ENCODE peak calls at places on chromosomes 5 and 9, in seven cellular contexts. Y, X, E, T, I, S and M are unnamed samples.

GRCh38 chr5:28400076-28400475 is 1361.7 kb upstream of the CDH9 start:
- DNase-seq in Y (no peak), X (no peak), E (no peak), T (no peak), I (no peak), S (no peak), M (no peak)

GRCh38 chr5:72622152-72622760 is 115.0 kb upstream of the ZNF366 start:
- DNase-seq in Y (no peak), X (no peak), E (no peak), T (no peak), I (no peak), S (no peak), M (no peak)

GRCh38 chr5:135591277-135591676 is 12.5 kb upstream of the CXCL14 start:
- DNase-seq in Y (no peak), X (no peak), E (no peak), T (no peak), I (no peak), S (no peak), M (no peak)

GRCh38 chr5:73305386-73305785 is 132.4 kb downstream of the TMEM174 start:
- DNase-seq in Y (no peak), X (no peak), E (no peak), T (no peak), I (no peak), S (no peak), M (no peak)

GRCh38 chr9:133640580-133641395 is 4.6 kb downstream of the DBH start:
- DNase-seq in Y (no peak), X (no peak), E (no peak), T (no peak), I (no peak), S (no peak), M (no peak)

GRCh38 chr9:97332993-97333392 is 25.5 kb downstream of the CCDC180 start:
- DNase-seq in Y (no peak), X (no peak), E (no peak), T (no peak), I (no peak), S (no peak), M (no peak)

GRCh38 chr9:107691649-107692048 is 202.1 kb upstream of the KLF4 start:
- DNase-seq in Y (no peak), X (no peak), E (no peak), T (no peak), I (no peak), S (no peak), M (no peak)

GRCh38 chr5:134545070-134545868 is 19.8 kb downstream of the JADE2 start:
- DNase-seq in Y (no peak), X (no peak), E (no peak), T (no peak), I (no peak), S (peak), M (no peak)

GRCh38 chr5:152593388-152593787 is 188.3 kb upstream of the NMUR2 start:
- DNase-seq in Y (no peak), X (no peak), E (no peak), T (no peak), I (no peak), S (no peak), M (no peak)

GRCh38 chr5:91244380-91245073 is 138.6 kb downstream of the ARRDC3 start:
- DNase-seq in Y (no peak), X (no peak), E (no peak), T (no peak), I (no peak), S (no peak), M (no peak)

GRCh38 chr9:18666987-18667772 is 193.2 kb downstream of the ADAMTSL1 start:
- DNase-seq in Y (peak), X (no peak), E (peak), T (no peak), I (no peak), S (no peak), M (peak)

GRCh38 chr9:78278177-78278777 is 18.6 kb upstream of the PSAT1 start:
- DNase-seq in Y (peak), X (no peak), E (no peak), T (no peak), I (no peak), S (no peak), M (peak)

GRCh38 chr9:23887781-23888180 is 61.7 kb upstream of the ELAVL2 start:
- DNase-seq in Y (no peak), X (no peak), E (no peak), T (no peak), I (no peak), S (no peak), M (no peak)

GRCh38 chr5:136563489-136563888 is 198.1 kb upstream of the TRPC7 start:
- DNase-seq in Y (no peak), X (no peak), E (no peak), T (no peak), I (no peak), S (no peak), M (no peak)

GRCh38 chr9:88503101-88503844 is 31.7 kb upstream of the NXNL2 start:
- DNase-seq in Y (no peak), X (no peak), E (no peak), T (no peak), I (no peak), S (no peak), M (no peak)

GRCh38 chr9:109166771-109167601 is at the start of gene FRRS1L:
- DNase-seq in Y (no peak), X (no peak), E (no peak), T (no peak), I (no peak), S (no peak), M (no peak)

GRCh38 chr5:120419110-120419509 is 45.0 kb upstream of the PRR16 start:
- DNase-seq in Y (no peak), X (no peak), E (no peak), T (no peak), I (no peak), S (no peak), M (peak)

GRCh38 chr5:152514827-152515397 is 109.8 kb upstream of the NMUR2 start:
- DNase-seq in Y (peak), X (no peak), E (no peak), T (no peak), I (no peak), S (no peak), M (peak)

GRCh38 chr5:172791726-172792445 is 20.9 kb upstream of the DUSP1 start:
- DNase-seq in Y (peak), X (no peak), E (no peak), T (no peak), I (peak), S (no peak), M (no peak)

GRCh38 chr9:110278080-110278707 is 21.9 kb upstream of the TXN start:
- DNase-seq in Y (peak), X (no peak), E (no peak), T (no peak), I (no peak), S (no peak), M (no peak)

DNA sequence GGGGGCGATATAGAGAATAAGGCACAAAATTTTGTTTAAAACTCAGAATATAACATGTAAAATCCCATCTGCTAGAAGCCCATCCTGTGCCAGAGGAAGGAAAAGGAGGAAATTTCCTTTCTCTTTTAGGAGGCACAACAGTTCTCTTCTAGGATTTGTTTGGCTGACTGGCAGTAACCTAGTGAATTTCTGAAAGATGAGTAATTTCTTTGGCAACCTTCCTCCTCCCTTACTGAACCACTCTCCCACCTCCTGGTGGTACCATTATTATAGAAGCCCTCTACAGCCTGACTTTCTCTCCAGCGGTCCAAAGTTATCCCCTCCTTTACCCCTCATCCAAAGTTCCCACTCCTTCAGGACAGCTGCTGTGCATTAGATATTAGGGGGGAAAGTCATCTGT is 18.3 kb downstream of the MOCS2 start:
- DNase-seq in Y (peak), X (no peak), E (peak), T (no peak), I (no peak), S (no peak), M (peak)
- TF ChIP-seq CTCF in Y (no peak), X (no peak), E (peak), T (no peak), I (no peak), S (no peak), M (peak)

GRCh38 chr9:5486988-5487387 is 23.3 kb upstream of the PDCD1LG2 start:
- DNase-seq in Y (no peak), X (no peak), E (no peak), T (no peak), I (no peak), S (no peak), M (no peak)
- TF ChIP-seq CTCF in Y (no peak), X (no peak), E (no peak), T (no peak), I (no peak), S (no peak), M (no peak)

GRCh38 chr9:95071450-95071849 is 246.1 kb downstream of the FANCC start:
- DNase-seq in Y (no peak), X (no peak), E (no peak), T (no peak), I (no peak), S (no peak), M (no peak)

GRCh38 chr9:95071925-95072324 is 245.6 kb downstream of the FANCC start:
- DNase-seq in Y (no peak), X (no peak), E (no peak), T (no peak), I (no peak), S (no peak), M (no peak)

GRCh38 chr9:95067888-95068287 is 249.6 kb downstream of the FANCC start:
- DNase-seq in Y (no peak), X (no peak), E (no peak), T (no peak), I (no peak), S (no peak), M (no peak)

GRCh38 chr9:95073042-95073607 is 244.4 kb downstream of the FANCC start:
- DNase-seq in Y (no peak), X (no peak), E (no peak), T (no peak), I (no peak), S (no peak), M (no peak)

DNA sequence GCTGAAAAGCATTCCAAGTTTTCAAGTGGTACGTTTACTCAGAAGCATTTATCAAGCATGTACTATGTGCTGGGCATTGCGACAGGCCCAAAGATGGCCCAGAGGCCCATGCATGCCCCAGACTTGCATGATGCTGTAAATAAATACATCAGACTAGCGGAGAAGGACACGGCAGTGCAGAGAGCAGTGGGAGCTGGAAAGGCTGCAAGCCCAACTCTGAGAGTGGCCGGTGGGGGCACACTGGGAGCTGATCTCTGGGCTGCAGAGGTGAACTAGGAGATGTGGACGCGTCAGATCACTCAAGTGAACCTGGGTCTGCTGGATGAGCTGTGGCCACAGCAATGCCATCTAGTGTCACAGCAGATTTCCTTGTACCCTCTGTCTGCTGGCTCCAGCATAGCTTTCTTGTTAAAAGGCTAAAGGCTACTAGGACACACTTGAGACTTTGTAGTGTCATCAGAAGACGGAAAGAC is 246.9 kb downstream of the FANCC start:
- DNase-seq in Y (no peak), X (no peak), E (no peak), T (no peak), I (no peak), S (no peak), M (no peak)
- TF ChIP-seq CTCF in Y (no peak), X (no peak), E (no peak), T (no peak), I (no peak), S (no peak), M (no peak)

DNA sequence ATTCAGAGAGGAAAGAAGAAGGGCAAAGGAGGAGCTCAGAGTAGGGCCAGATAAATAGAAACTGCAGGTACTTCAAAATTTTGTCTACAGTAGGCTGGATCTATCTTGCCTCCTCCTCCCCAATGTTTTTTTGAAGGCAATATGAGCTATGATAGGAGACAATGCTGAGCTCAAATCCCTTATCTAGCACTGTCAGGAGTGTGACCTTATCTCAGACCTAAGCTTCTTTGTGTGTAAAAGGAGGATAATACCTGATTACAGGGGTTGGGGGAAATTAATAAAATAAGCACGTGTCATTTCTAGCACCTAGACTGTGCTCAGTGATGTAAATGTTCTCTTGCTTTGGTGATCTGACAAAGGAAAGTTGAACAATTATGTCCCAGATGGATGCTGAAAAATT is 137.8 kb upstream of the CD180 start:
- DNase-seq in Y (no peak), X (no peak), E (no peak), T (no peak), I (no peak), S (no peak), M (no peak)
- TF ChIP-seq CTCF in Y (no peak), X (no peak), E (no peak), T (no peak), I (no peak), S (no peak), M (no peak)

DNA sequence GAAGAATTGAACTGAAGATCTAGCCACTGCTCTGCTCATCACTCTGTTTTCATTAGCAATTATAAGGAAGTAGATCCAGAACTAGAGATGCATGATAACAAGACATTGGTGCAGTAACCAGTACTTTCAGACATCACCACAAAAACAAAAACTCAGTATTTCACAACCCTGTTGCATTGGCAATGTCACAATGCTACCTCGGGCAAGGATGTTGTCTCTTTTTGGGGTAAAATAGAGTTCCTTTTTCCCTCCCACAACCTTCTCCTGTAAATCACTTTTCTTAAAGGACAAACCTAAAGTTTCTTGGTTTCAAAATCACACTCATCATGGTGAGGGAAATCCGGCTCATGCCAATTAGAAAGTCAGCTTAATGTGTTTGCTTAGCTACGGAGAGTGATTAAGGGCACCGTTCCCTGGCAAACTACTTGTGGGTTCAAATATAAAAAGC is 420.1 kb upstream of the MEF2C start:
- DNase-seq in Y (no peak), X (no peak), E (no peak), T (no peak), I (no peak), S (no peak), M (no peak)
- TF ChIP-seq CTCF in Y (no peak), X (no peak), E (no peak), T (no peak), I (no peak), S (no peak), M (no peak)

GRCh38 chr5:31007672-31008071 is 185.8 kb upstream of the CDH6 start:
- DNase-seq in Y (no peak), X (no peak), E (no peak), T (no peak), I (no peak), S (no peak), M (no peak)
- TF ChIP-seq CTCF in Y (no peak), X (no peak), E (no peak), T (no peak), I (no peak), S (no peak), M (no peak)

GRCh38 chr5:99076600-99077253 is 147.9 kb upstream of the CHD1 start:
- DNase-seq in Y (no peak), X (no peak), E (no peak), T (no peak), I (no peak), S (no peak), M (no peak)
- TF ChIP-seq CTCF in Y (no peak), X (no peak), E (no peak), T (no peak), I (no peak), S (no peak), M (no peak)

GRCh38 chr5:171367424-171368370 is 20.0 kb upstream of the NPM1 start:
- DNase-seq in Y (peak), X (no peak), E (no peak), T (no peak), I (no peak), S (no peak), M (peak)

GRCh38 chr5:171369898-171370297 is 17.8 kb upstream of the NPM1 start:
- DNase-seq in Y (no peak), X (no peak), E (no peak), T (no peak), I (no peak), S (no peak), M (no peak)

GRCh38 chr5:171369056-171369455 is 18.6 kb upstream of the NPM1 start:
- DNase-seq in Y (no peak), X (no peak), E (no peak), T (no peak), I (no peak), S (no peak), M (no peak)

GRCh38 chr5:171366645-171367044 is 21.0 kb upstream of the NPM1 start:
- DNase-seq in Y (no peak), X (no peak), E (no peak), T (no peak), I (no peak), S (no peak), M (no peak)

DNA sequence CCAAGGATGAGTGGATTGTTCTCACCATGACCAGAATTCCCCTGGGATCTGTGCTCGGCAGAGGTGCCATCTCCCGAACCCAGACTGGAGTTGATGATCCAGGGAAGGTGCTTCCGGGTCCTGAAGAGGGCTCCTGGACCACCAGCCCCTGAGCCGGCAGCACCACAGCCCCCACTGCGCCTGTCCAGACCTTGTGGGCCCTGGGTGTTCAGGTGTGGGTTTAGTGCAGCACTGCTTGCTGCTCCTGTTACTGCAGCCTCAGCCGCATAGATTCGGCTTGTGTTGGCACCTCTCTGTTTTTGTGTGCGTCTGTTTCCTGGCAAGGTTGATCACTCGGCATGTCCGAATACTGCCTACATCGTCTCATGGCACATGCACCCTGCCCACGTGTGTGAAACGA is 16.3 kb upstream of the NPM1 start:
- DNase-seq in Y (no peak), X (no peak), E (no peak), T (no peak), I (no peak), S (no peak), M (no peak)
- TF ChIP-seq CTCF in Y (no peak), X (no peak), E (no peak), T (no peak), I (no peak), S (no peak), M (no peak)